ENCODE peak calls at places on chromosomes 1 and 21, in six cellular contexts. M is NT2/D1, F is HCT116, L is K562, R is HepG2, Q is GM12878. Y is an unnamed sample.

GRCh38 chr1:29243863-29244185 is 7.5 kb downstream of the PTPRU start:
- DNase-seq in Q (no peak), F (no peak), L (no peak), M (no peak), R (no peak), Y (no peak)

GRCh38 chr1:94045465-94046056 is 75.4 kb downstream of the ABCA4 start:
- DNase-seq in Q (no peak), R (peak), L (peak), M (peak), F (peak), Y (peak)

GRCh38 chr21:44996096-44996495 is 56.3 kb downstream of the SLX9 start:
- DNase-seq in R (no peak), Q (no peak), L (no peak), M (no peak), F (no peak), Y (no peak)

GRCh38 chr1:218460367-218460766 is 115.2 kb downstream of the TGFB2 start:
- DNase-seq in R (no peak), M (peak), L (no peak), F (no peak), Q (no peak), Y (peak)

GRCh38 chr1:2269922-2270259 is 41.8 kb downstream of the SKI start:
- DNase-seq in M (no peak), F (no peak), R (no peak), Q (no peak), L (no peak), Y (no peak)

GRCh38 chr1:116163533-116163932 is 52.3 kb downstream of the MAB21L3 start:
- DNase-seq in F (no peak), Q (no peak), R (no peak), M (no peak), L (no peak), Y (no peak)

GRCh38 chr1:18452550-18452949 is 28.2 kb upstream of the KLHDC7A start:
- DNase-seq in L (peak), M (no peak), F (peak), R (peak), Q (peak), Y (no peak)

GRCh38 chr1:116411784-116412479 is 38.9 kb downstream of the ATP1A1 start:
- DNase-seq in M (no peak), L (no peak), F (no peak), Q (no peak), R (peak), Y (no peak)

GRCh38 chr21:36193200-36193599 is 36.6 kb downstream of the DOP1B start:
- DNase-seq in F (no peak), M (no peak), Q (no peak), L (no peak), R (no peak), Y (no peak)

GRCh38 chr1:180926164-180926981 is 13.7 kb downstream of the KIAA1614 start:
- DNase-seq in M (no peak), Q (no peak), R (no peak), F (no peak), L (peak), Y (no peak)

GRCh38 chr1:38076038-38076437 is 29.4 kb upstream of the POU3F1 start:
- DNase-seq in Q (no peak), L (peak), R (no peak), F (no peak), M (no peak), Y (peak)

GRCh38 chr1:171663854-171664550 is 11.5 kb upstream of the MYOC start:
- DNase-seq in M (no peak), R (no peak), L (no peak), F (no peak), Q (no peak), Y (no peak)

GRCh38 chr1:228087771-228088251 is 5.3 kb downstream of the ARF1 start:
- DNase-seq in L (no peak), M (no peak), R (no peak), Q (no peak), F (no peak), Y (no peak)

DNA sequence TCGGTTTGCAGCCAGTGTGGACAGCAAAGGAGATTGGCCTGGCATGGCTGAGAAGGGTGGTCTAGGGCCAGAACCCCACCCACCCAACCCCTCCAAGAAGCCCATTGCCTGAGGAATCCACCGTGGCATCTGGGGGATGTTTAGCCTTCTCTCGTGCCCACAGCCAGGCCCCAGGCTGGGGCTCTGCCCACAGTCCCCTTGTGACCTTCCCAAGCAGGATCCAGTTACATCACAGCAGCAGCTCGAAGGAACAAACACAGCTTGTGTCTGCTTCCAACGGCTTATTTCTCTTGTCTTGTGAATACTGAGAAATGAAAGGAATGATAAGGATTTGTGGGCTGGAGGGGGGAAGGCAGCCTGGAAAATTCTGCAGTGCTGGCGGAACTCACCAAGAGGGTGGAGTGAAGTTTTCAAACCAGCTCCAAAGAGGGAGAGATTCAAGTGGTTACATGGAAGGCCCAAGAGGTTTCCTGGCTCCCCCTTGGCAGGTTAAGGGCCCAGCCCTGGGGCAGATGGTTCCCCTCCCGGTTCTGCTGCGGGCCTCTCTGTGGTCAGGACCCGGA is 61.6 kb downstream of the DHRS3 start:
- DNase-seq in R (no peak), L (peak), M (peak), Q (no peak), F (no peak), Y (no peak)
- TF ChIP-seq ZNF274 in R (no peak), L (no peak), M (no peak), Q (no peak), F (no peak), Y (no peak)

GRCh38 chr1:244052011-244052727 is 1.1 kb downstream of the ZBTB18 start:
- DNase-seq in Q (no peak), L (no peak), R (no peak), F (no peak), M (no peak), Y (no peak)
- TF ChIP-seq ZNF274 in Q (no peak), L (no peak), R (no peak), F (no peak), M (no peak), Y (no peak)

GRCh38 chr1:202760589-202760988 is 47.6 kb downstream of the KDM5B start:
- DNase-seq in R (no peak), M (no peak), F (no peak), Q (no peak), L (no peak), Y (no peak)
- TF ChIP-seq ZNF274 in R (no peak), M (no peak), F (no peak), Q (no peak), L (no peak), Y (no peak)

DNA sequence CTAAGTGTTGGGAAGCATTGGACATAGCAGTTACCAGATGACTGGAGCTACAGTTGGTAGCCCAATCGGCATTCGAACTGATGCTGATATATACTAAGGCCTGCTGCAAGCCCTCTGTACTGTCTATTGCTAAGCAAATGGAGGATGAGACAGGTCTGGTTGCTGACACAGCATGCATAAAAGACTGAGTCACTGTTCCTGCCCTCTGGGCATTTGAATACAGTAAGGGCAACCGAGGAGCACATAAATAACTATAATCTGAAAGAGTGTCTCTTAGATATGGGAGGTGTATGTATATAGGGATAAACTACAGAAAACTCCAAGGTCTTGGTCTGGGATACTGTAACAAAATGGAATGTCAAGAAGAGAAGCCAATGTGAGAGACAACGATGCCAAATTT is 16.8 kb upstream of the MARK1 start:
- DNase-seq in R (no peak), L (no peak), Q (no peak), F (no peak), M (no peak), Y (no peak)
- TF ChIP-seq ZNF274 in R (no peak), L (no peak), Q (no peak), F (no peak), M (no peak), Y (no peak)

DNA sequence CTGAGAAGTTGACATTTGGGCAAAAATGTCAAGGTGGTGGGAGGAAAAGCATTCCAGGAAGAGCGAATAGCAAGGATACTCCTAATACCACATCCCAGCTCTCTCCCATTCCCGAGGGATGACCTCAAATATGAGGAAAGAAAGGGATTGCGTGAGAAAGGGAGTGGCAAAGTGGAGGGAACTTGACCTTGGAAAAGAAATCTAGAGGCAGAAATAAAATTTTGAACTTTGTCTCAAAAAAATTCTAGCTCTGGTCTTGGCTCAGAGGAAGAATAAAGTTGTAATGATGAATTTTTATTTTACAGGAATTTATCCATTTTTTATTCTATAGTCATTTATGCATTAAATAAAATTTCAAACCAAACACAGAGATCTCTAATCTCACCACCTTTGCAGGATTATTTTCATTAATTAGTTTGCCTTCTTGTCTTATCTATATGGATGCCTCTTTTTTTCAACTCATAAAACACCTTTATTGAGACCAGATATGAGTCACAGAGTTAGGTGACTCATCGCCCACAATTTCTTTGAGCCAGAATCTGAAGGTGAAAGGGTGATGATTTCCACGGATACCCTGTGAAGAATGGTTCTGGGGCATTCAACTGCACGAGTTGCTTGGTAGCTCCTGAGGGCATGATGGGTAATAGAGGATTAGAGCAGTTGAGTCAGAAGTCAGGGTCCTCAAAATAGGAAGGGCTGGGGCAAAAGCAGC is 128.0 kb downstream of the TBX19 start:
- DNase-seq in Q (peak), R (peak), F (peak), M (no peak), L (no peak), Y (no peak)
- TF ChIP-seq ZNF274 in Q (no peak), R (no peak), F (no peak), M (no peak), L (no peak), Y (no peak)

Y was measured in H1.